ENCODE peak calls at places on chromosome 4, in four cellular contexts. Y is heart left ventricle, R is AG09309, E is thoracic aorta. I is an unnamed sample.

GRCh38 chr4:119746951-119747350 is 118.3 kb upstream of the PDE5A start:
- DNase-seq in Y (no peak), R (peak), E (no peak), I (no peak)

GRCh38 chr4:15213415-15213814 is 211.1 kb downstream of the CPEB2 start:
- DNase-seq in Y (no peak), R (peak), E (no peak), I (no peak)

GRCh38 chr4:6470502-6471302 is 1.7 kb downstream of the PPP2R2C start:
- DNase-seq in Y (peak), R (no peak), E (no peak), I (no peak)

GRCh38 chr4:184097240-184097619 is 120.4 kb downstream of the ENPP6 start:
- DNase-seq in Y (peak), R (no peak), E (no peak), I (no peak)

GRCh38 chr4:54941994-54942552 is 183.3 kb downstream of the KDR start:
- DNase-seq in Y (peak), R (no peak), E (no peak), I (no peak)

GRCh38 chr4:8502371-8502770 is 61.8 kb downstream of the TRMT44 start:
- DNase-seq in Y (no peak), R (no peak), E (no peak), I (no peak)

GRCh38 chr4:84952776-84953175 is 13.7 kb downstream of the WDFY3 start:
- DNase-seq in Y (no peak), R (no peak), E (no peak), I (no peak)

GRCh38 chr4:136590440-136590839 is 941.9 kb downstream of the PCDH18 start:
- DNase-seq in Y (no peak), R (no peak), E (no peak), I (no peak)

GRCh38 chr4:76589402-76589801 is 154.4 kb downstream of the SHROOM3 start:
- DNase-seq in Y (no peak), R (peak), E (no peak), I (no peak)

GRCh38 chr4:72084587-72085011 is 52.8 kb downstream of the NPFFR2 start:
- DNase-seq in Y (no peak), R (no peak), E (no peak), I (no peak)

GRCh38 chr4:74012130-74012529 is 13.7 kb upstream of the CXCL5 start:
- DNase-seq in Y (no peak), R (no peak), E (no peak), I (no peak)

GRCh38 chr4:32519060-32519459 is 1798.9 kb downstream of the PCDH7 start:
- DNase-seq in Y (no peak), R (no peak), E (no peak), I (peak)

GRCh38 chr4:7649741-7650531 is 215.2 kb upstream of the PSAPL1 start:
- DNase-seq in Y (no peak), R (peak), E (no peak), I (peak)

GRCh38 chr4:128583753-128584712 is 225.5 kb upstream of the JADE1 start:
- DNase-seq in Y (peak), R (no peak), E (no peak), I (no peak)

GRCh38 chr4:173343832-173344397 is 9.8 kb upstream of the HMGB2 start:
- DNase-seq in Y (no peak), R (no peak), E (no peak), I (no peak)

GRCh38 chr4:6885953-6886557 is 23.6 kb upstream of the TBC1D14 start:
- DNase-seq in Y (peak), R (peak), E (no peak), I (no peak)

GRCh38 chr4:19772581-19772980 is 479.1 kb upstream of the SLIT2 start:
- DNase-seq in Y (no peak), R (no peak), E (no peak), I (no peak)

GRCh38 chr4:13783800-13784411 is 156.4 kb upstream of the BOD1L1 start:
- DNase-seq in Y (no peak), R (no peak), E (no peak), I (peak)

GRCh38 chr4:167021545-167022155 is 212.6 kb downstream of the SPOCK3 start:
- DNase-seq in Y (peak), R (peak), E (no peak), I (peak)

GRCh38 chr4:151117371-151117962 is 18.0 kb downstream of the RPS3A start:
- DNase-seq in Y (peak), R (no peak), E (peak), I (peak)

GRCh38 chr4:110190249-110190648 is 8.2 kb downstream of the ELOVL6 start:
- DNase-seq in Y (no peak), R (no peak), E (no peak), I (no peak)

GRCh38 chr4:99614491-99614890 is 39.9 kb downstream of the MTTP start:
- DNase-seq in Y (no peak), R (no peak), E (no peak), I (no peak)

GRCh38 chr4:16237715-16238114 is 11.4 kb upstream of the TAPT1 start:
- DNase-seq in Y (no peak), R (no peak), E (no peak), I (no peak)

GRCh38 chr4:1288786-1289185 is 905 bp upstream of the MAEA start:
- DNase-seq in Y (no peak), R (no peak), E (no peak), I (no peak)

GRCh38 chr4:175386776-175387507 is 425.1 kb downstream of the GPM6A start:
- DNase-seq in Y (no peak), R (no peak), E (no peak), I (no peak)

GRCh38 chr4:117400039-117400835 is 314.9 kb upstream of the TRAM1L1 start:
- DNase-seq in Y (no peak), R (no peak), E (no peak), I (peak)

GRCh38 chr4:13872145-13872544 is 244.6 kb upstream of the BOD1L1 start:
- DNase-seq in Y (no peak), R (no peak), E (no peak), I (no peak)

GRCh38 chr4:185773419-185773818 is 38.6 kb downstream of the SORBS2 start:
- DNase-seq in Y (peak), R (no peak), E (no peak), I (no peak)

GRCh38 chr4:142549248-142549647 is 296.9 kb downstream of the INPP4B start:
- DNase-seq in Y (no peak), R (no peak), E (no peak), I (no peak)

DNA sequence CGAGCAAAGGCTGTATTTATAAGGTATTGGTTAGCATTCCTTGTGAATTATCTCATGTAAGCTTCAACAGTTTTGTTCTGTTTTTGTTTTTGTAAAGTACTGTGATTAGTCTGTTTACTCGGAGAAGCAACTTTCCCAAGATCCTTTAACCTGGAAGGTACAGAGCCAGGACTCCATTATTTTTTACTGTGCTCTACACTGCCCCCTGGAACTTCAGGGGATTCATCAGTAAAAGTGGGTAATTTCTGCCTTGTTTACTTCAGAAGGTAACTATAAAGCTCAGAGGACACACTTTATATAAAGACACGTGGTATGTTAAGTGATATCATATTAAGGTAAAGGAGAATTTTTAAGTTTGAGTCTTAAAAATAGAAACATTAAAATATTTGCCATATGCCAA is 124.9 kb downstream of the IQCM start:
- DNase-seq in Y (no peak), R (no peak), E (no peak), I (no peak)
- TF ChIP-seq CTCF in Y (no peak), R (no peak), E (no peak), I (no peak)

GRCh38 chr4:125397226-125397625 is 82.5 kb downstream of the FAT4 start:
- DNase-seq in Y (no peak), R (no peak), E (no peak), I (no peak)
- TF ChIP-seq CTCF in Y (no peak), R (no peak), E (no peak), I (no peak)

GRCh38 chr4:188130355-188130754 is 8.9 kb upstream of the TRIML1 start:
- DNase-seq in Y (no peak), R (no peak), E (no peak), I (no peak)
- TF ChIP-seq CTCF in Y (no peak), R (no peak), E (no peak), I (no peak)

DNA sequence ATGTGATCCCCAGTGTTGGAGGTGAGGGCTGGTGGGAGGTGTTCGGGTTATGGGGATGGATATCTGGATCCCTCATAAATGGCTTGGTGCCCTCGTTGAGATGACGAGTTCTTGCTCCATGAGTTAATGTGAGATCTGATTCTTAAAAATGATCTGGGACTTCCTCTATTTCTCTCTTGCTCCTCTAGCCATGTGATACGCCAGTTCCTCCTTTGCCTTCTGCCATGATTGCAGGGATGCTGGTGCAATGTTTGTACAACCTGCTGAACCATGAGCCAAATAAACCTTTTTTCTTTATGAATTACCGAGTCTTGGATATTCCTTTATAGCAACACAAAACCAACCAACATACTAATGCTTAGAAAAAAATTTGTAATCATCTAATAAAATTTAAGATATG is 56.6 kb downstream of the STAP1 start:
- DNase-seq in Y (no peak), R (no peak), E (no peak), I (no peak)
- TF ChIP-seq CTCF in Y (no peak), R (no peak), E (no peak), I (no peak)

GRCh38 chr4:120842046-120842445 is 80.5 kb downstream of the PRDM5 start:
- DNase-seq in Y (no peak), R (peak), E (no peak), I (no peak)

GRCh38 chr4:120844528-120844921 is 78.0 kb downstream of the PRDM5 start:
- DNase-seq in Y (no peak), R (no peak), E (no peak), I (no peak)

GRCh38 chr4:120847019-120847582 is 75.4 kb downstream of the PRDM5 start:
- DNase-seq in Y (no peak), R (no peak), E (no peak), I (no peak)

GRCh38 chr4:120841580-120841979 is 80.9 kb downstream of the PRDM5 start:
- DNase-seq in Y (no peak), R (no peak), E (no peak), I (no peak)

GRCh38 chr4:120843840-120844527 is 78.5 kb downstream of the PRDM5 start:
- DNase-seq in Y (no peak), R (no peak), E (no peak), I (no peak)
- TF ChIP-seq CTCF in Y (peak), R (peak), E (no peak), I (peak)

GRCh38 chr4:164872481-164872880 is 4.5 kb upstream of the APELA start:
- DNase-seq in Y (no peak), R (no peak), E (no peak), I (no peak)
- TF ChIP-seq CTCF in Y (no peak), R (no peak), E (no peak), I (no peak)

GRCh38 chr4:138834029-138834428 is 181.6 kb upstream of the NOCT start:
- DNase-seq in Y (no peak), R (no peak), E (no peak), I (no peak)

GRCh38 chr4:138839574-138839973 is 176.0 kb upstream of the NOCT start:
- DNase-seq in Y (no peak), R (no peak), E (no peak), I (no peak)

GRCh38 chr4:138832563-138832962 is 183.0 kb upstream of the NOCT start:
- DNase-seq in Y (no peak), R (no peak), E (no peak), I (no peak)

GRCh38 chr4:138838251-138838650 is 177.3 kb upstream of the NOCT start:
- DNase-seq in Y (no peak), R (no peak), E (no peak), I (no peak)

GRCh38 chr4:138835833-138836521 is 179.6 kb upstream of the NOCT start:
- DNase-seq in Y (peak), R (no peak), E (no peak), I (peak)
- TF ChIP-seq CTCF in Y (no peak), R (no peak), E (no peak), I (no peak)

I was measured in astrocyte of the cerebellum.